ENCODE peak calls at places on chromosomes 1 and 21, in six cellular contexts. C is iPS-NIHi11; P is mesendoderm; Z is GM03348; M is stimulated activated CD8-positive, alpha-beta memory T cell treated with anti-CD3 and anti-CD28 coated beads, Interleukin-7, amount 100 ng/mL, for 1 hour; G is NCI-H2081. H is an unnamed sample.

GRCh38 chr1:233087001-233087881 is 136.8 kb downstream of the NTPCR start:
- DNase-seq in M (no peak), G (no peak), C (no peak), Z (no peak), P (no peak), H (no peak)

GRCh38 chr21:35309316-35309715 is 260.2 kb upstream of the RUNX1 start:
- DNase-seq in Z (no peak), P (no peak), G (no peak), M (no peak), C (no peak), H (no peak)

GRCh38 chr1:78387872-78388271 is 102.9 kb upstream of the PTGFR start:
- DNase-seq in G (no peak), Z (peak; percentile 21), P (no peak), M (no peak), C (no peak), H (no peak)

GRCh38 chr1:55640708-55641473 is 425.7 kb upstream of the USP24 start:
- DNase-seq in G (no peak), M (no peak), P (peak; percentile 19), Z (peak; percentile 85), C (no peak), H (no peak)

GRCh38 chr21:40846057-40846456 is 901 bp downstream of the DSCAM start:
- DNase-seq in G (no peak), C (no peak), P (no peak), Z (no peak), M (no peak), H (no peak)

GRCh38 chr1:180229483-180230415 is at the start of gene LHX4:
- DNase-seq in P (peak; percentile 90), M (no peak), C (peak; percentile 86), Z (peak; percentile 81), G (no peak), H (no peak)

GRCh38 chr1:34266127-34266951 is 89.6 kb downstream of the C1orf94 start:
- DNase-seq in P (peak; percentile 66), M (no peak), C (peak; percentile 30), G (no peak), Z (peak; percentile 18), H (no peak)

GRCh38 chr1:193031431-193031830 is 27.7 kb downstream of the UCHL5 start:
- DNase-seq in M (no peak), C (no peak), Z (peak; percentile 14), G (no peak), P (no peak), H (peak; percentile 31)

GRCh38 chr1:58773406-58773840 is 10.4 kb downstream of the JUN start:
- DNase-seq in G (peak; percentile 88), P (no peak), Z (no peak), M (no peak), C (peak; percentile 13), H (peak; percentile 84)

GRCh38 chr1:115457295-115457694 is 119.2 kb upstream of the NGF start:
- DNase-seq in M (no peak), P (no peak), G (peak; percentile 5), Z (no peak), C (no peak), H (no peak)

GRCh38 chr1:246689409-246689997 is 34.7 kb upstream of the SCCPDH start:
- DNase-seq in P (peak; percentile 64), M (no peak), C (peak; percentile 91), Z (peak; percentile 93), G (peak; percentile 91), H (peak; percentile 66)

GRCh38 chr1:159779403-159779851 is 1.3 kb upstream of the DUSP23 start:
- DNase-seq in C (no peak), G (no peak), M (no peak), P (no peak), Z (no peak), H (peak; percentile 46)

GRCh38 chr1:86154581-86155060 is 2.0 kb downstream of the COL24A1 start:
- DNase-seq in M (no peak), Z (peak; percentile 67), G (no peak), P (peak; percentile 53), C (peak; percentile 60), H (peak; percentile 38)

GRCh38 chr1:10640079-10640578 is 156.3 kb downstream of the CASZ1 start:
- DNase-seq in C (peak; percentile 64), G (peak; percentile 66), M (no peak), P (no peak), Z (no peak), H (no peak)

GRCh38 chr1:172536256-172536655 is 3.3 kb downstream of the SUCO start:
- DNase-seq in G (no peak), C (no peak), M (no peak), P (no peak), Z (no peak), H (no peak)

GRCh38 chr1:227939791-227940771 is 7.7 kb downstream of the WNT9A start:
- DNase-seq in P (no peak), Z (no peak), M (no peak), G (no peak), C (no peak), H (no peak)

GRCh38 chr1:108346137-108346536 is 102.3 kb upstream of the NBPF4 start:
- DNase-seq in P (no peak), Z (no peak), C (no peak), G (no peak), M (no peak), H (no peak)

GRCh38 chr21:35226960-35227741 is 178.0 kb upstream of the RUNX1 start:
- DNase-seq in G (peak; percentile 26), C (no peak), P (no peak), Z (no peak), M (no peak), H (no peak)

GRCh38 chr21:45300786-45301520 is 13.3 kb upstream of the POFUT2 start:
- DNase-seq in G (no peak), C (no peak), P (no peak), M (no peak), Z (no peak), H (no peak)

GRCh38 chr1:161913482-161914140 is 110.1 kb downstream of the OLFML2B start:
- DNase-seq in G (no peak), P (no peak), Z (no peak), C (no peak), M (no peak), H (peak; percentile 6)

GRCh38 chr1:167757433-167758309 is 35.9 kb downstream of the MPZL1 start:
- DNase-seq in C (no peak), M (no peak), G (no peak), Z (no peak), P (no peak), H (no peak)

GRCh38 chr1:235112297-235113182 is 16.1 kb downstream of the TOMM20 start:
- DNase-seq in P (no peak), Z (peak; percentile 30), C (no peak), G (no peak), M (no peak), H (no peak)

GRCh38 chr1:155479205-155479604 is 83.4 kb downstream of the ASH1L start:
- DNase-seq in Z (peak; percentile 44), M (no peak), G (no peak), P (no peak), C (no peak), H (peak; percentile 72)

GRCh38 chr1:3636531-3636930 is 11.7 kb downstream of the TPRG1L start:
- DNase-seq in M (no peak), C (no peak), G (no peak), P (no peak), Z (no peak), H (no peak)

H was measured in IMR-90.